ENCODE peak calls at places on chromosomes 12 and 14, in four cellular contexts. N is HL-60, P is HCT116, G is GM23338. X is an unnamed sample.

GRCh38 chr12:33596061-33596460 is 156.4 kb upstream of the SYT10 start:
- DNase-seq in G (no peak), N (no peak), P (no peak), X (no peak)

GRCh38 chr12:30818562-30818961 is 63.8 kb upstream of the CAPRIN2 start:
- DNase-seq in P (no peak), N (no peak), G (no peak), X (no peak)

GRCh38 chr14:20461230-20462141 is at the start of gene PIP4P1:
- DNase-seq in G (peak; percentile 99), N (peak; percentile 100), P (peak; percentile 100), X (peak; percentile 98)

GRCh38 chr12:126551882-126552281 is 1486.6 kb downstream of the AACS start:
- DNase-seq in N (no peak), G (no peak), P (no peak), X (no peak)

GRCh38 chr14:101216725-101217463 is 313.4 kb upstream of the RTL1 start:
- DNase-seq in G (no peak), N (no peak), P (no peak), X (no peak)

GRCh38 chr14:77053046-77053841 is 24.7 kb upstream of the IRF2BPL start:
- DNase-seq in P (no peak), N (no peak), G (peak; percentile 92), X (no peak)

GRCh38 chr14:86777950-86778602 is 1214.9 kb downstream of the GALC start:
- DNase-seq in G (no peak), P (no peak), N (no peak), X (no peak)

GRCh38 chr12:69701821-69702220 is 2.7 kb upstream of the BEST3 start:
- DNase-seq in P (no peak), N (no peak), G (no peak), X (no peak)

GRCh38 chr12:42450248-42450647 is 124.3 kb downstream of the PPHLN1 start:
- DNase-seq in N (no peak), G (no peak), P (no peak), X (no peak)

GRCh38 chr12:123602651-123603195 is 824 bp downstream of the DDX55 start:
- DNase-seq in N (no peak), P (no peak), G (no peak), X (no peak)

DNA sequence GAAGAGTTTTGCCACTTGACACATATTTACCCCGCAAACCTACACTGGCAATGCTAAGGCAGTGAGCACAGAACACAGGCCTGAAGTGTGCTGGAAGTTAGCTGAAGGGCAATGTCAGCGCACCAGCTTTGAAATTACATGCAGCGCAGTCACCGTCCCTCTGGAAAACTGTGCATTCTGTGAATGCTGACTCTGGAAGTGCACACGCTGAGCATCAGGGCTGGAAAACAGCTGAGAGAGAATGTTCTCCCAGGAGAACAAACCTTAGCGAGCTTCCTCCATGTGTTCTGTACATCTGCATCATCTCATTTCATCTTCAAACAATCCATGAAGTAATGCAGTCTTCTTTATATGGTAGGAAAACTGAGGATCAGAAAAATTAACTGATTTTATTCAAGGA is 448.2 kb downstream of the NRXN3 start:
- DNase-seq in P (no peak), N (no peak), G (no peak), X (no peak)
- TF ChIP-seq REST in P (no peak), N (no peak), G (no peak), X (no peak)

DNA sequence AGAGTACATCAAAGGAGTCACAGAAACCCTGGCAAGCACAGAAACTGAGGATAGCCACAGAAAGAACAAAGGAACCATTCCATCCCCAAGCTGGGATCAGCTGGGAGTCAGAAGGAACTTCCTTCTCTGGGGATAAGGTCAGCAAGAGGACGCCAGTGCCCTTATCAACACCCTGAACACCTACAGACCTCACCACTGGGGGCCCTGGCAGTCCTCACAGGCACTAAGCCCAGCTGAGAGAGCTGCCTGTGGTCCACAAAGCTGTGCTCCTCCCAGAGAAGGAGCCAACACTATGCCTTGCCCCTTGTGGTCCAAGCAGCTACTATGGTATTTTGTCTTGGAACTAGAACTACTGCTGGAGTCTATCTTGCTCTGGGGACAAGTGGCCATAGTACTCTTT is 171.1 kb upstream of the CCDC196 start:
- DNase-seq in N (no peak), G (peak; percentile 4), P (no peak), X (no peak)
- TF ChIP-seq POLR2AphosphoS5 in N (no peak), G (no peak), P (no peak), X (no peak)

GRCh38 chr14:64114166-64114565 is 180.0 kb downstream of the ESR2 start:
- DNase-seq in P (no peak), N (peak; percentile 2), G (peak; percentile 48), X (no peak)
- TF ChIP-seq REST in P (no peak), N (no peak), G (no peak), X (no peak)

DNA sequence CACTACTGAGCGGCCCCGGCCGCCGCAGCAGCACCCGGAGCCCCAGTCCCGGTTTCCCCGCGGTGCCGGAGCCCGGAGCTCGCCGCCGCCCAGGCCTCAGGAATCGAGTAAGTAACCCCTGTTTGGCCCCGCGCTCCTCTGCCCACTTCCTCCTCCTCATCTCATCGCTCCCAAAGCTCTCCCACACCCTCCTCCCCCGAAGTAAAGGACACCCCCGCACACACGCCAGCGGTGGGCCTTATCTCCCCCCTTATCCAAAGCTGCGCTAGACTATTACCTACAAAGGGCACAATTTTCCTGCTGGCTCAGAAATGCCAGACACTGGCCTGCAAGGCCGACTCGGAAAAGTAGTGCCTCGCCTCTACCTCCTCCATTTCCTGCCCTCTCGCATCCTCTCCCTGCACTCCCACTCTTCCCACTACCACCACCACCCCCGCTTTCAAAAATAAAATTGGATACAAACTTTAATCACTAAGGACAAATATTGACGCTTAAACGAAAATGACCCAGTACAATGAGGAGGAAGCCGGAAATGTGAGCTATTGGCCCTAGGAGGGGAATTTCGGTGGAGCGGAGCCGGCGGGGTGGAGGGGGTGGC is 581 bp upstream of the FOXG1 start:
- DNase-seq in G (no peak), N (no peak), P (no peak), X (no peak)
- TF ChIP-seq POLR2AphosphoS5 in G (no peak), N (no peak), P (no peak), X (no peak)

GRCh38 chr14:102683399-102684275 is 91.2 kb downstream of the RCOR1 start:
- DNase-seq in G (peak; percentile 65), N (no peak), P (no peak), X (no peak)
- TF ChIP-seq REST in G (no peak), N (no peak), P (no peak), X (no peak)

DNA sequence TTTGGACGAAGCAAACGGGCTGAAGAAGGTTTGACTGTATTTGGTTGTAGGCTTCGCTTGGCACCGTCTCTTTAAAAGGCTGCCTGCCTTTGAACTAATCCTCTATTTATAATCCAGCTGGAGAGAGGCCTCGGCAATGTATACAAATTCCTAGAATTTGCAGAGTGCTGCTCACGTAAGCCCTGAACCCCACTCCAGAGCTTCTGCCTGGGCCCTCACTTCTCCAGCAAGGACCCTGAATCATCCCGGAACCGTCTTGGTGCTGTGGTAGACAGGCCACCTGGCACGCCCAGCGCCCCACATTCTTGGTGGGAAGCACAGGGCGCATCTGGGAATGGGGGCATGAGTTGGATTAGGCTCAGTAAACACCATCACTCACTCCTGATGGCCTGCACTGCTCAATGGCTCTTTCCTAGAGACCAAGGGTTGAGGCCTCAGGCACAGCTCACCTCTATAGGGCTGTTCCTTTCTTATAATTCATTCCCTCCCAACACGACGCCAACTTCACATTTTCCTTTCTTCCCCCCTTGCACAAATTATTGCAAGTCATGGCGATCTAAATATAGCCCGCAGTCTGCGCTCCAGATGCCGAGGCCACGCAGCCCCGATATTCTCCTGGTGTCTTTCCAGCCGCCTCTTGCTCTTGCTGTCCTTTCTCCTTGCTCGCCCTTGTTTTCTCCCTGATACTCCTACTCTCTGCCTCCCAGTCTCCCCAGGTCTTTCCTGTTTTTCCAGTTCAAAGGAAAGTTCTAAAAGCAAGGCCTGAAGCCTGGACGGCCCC is 141.0 kb downstream of the ZFP36L1 start:
- DNase-seq in N (no peak), G (no peak), P (no peak), X (no peak)
- TF ChIP-seq POLR2AphosphoS5 in N (no peak), G (no peak), P (no peak), X (no peak)

DNA sequence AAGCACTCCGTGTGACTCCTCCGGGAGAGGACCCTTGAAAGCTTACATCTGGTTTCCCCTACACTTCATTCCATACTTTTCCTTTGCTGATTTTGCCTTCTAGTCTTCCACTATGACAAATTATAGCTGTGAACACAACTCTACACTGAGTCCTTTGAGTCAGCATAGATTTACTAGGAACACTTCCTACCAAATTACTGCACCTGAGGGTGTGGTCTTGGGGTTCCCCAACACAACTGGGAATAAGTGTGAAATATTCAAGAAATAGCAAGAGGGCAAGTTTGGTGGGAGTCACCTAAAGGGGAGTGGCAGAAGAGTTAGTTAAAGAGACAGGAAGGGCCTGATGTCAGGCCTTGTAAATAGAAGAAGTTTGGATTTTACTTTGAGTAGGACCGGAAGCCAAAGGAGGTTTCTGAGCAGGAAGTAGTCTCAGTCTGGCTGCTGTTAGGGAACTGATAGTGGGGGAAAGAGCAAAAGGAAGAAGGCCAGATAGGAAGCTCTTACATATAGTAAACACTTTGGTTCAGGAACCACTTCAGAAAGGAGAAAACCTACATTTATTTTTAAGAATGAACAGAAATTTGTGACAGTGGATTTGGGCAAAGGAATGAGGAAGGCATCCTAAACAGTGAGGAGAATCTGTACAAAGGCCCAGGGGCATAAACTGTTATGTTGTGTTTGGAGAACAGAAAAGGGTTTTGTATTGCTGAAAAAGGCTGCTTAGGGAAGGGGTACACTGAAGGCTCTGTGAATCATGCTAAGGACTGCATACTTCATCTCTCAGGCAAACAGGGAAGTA is 14.3 kb downstream of the SEL1L start:
- DNase-seq in G (no peak), P (no peak), N (peak; percentile 74), X (no peak)
- TF ChIP-seq REST in G (no peak), P (no peak), N (no peak), X (no peak)

GRCh38 chr12:130792926-130793849 is 45.9 kb downstream of the STX2 start:
- DNase-seq in G (peak; percentile 49), N (no peak), P (no peak), X (no peak)
- TF ChIP-seq POLR2AphosphoS5 in G (no peak), N (no peak), P (no peak), X (no peak)

DNA sequence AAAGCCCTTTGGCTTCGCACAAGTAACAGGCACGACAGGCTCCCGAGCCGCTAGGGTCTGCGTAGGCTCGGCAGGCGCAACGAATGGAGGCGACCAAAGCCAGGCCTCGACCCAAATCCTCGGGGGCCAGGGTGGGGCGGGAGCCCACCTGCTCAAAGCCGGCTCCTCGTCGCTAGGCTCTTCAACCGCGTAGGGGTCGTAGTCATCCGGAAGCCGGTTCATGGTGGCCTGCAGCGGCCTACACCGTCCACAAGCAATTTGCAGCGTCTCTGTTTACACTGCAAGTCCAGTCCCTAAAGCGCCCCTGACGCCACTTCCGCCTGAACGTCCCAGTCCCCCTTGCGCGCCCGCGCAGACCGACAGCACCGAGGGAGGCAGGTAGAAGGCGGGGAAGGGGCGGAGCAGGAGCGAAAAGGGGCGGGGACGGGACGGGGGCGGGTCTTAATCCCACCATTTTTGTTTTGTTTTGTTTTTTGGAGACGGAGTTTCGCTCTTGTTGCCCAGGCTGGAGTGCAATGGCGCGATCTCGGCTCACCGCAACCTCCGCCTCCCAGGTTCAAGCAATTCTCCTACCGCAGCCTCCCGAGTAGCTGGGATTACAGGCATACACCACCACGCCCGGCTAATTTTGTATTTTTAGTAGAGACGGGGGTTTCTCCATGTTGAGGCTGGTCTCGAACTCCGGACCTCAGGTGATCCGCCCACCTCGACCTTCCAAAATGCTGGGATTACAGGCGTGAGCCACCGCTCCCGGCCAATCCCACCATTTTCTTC is at the start of gene EAPP:
- DNase-seq in N (peak; percentile 93), G (peak; percentile 99), P (peak; percentile 95), X (peak; percentile 69)
- TF ChIP-seq REST in N (peak; percentile 52), G (no peak), P (no peak), X (no peak)

GRCh38 chr12:6211421-6211869 is 11.2 kb downstream of the CD9 start:
- DNase-seq in P (no peak), G (no peak), N (no peak), X (no peak)
- TF ChIP-seq POLR2AphosphoS5 in P (no peak), G (no peak), N (no peak), X (no peak)

X was measured in Panc1.